ENCODE peak calls at places on chromosomes 16 and 17, in ten cellular contexts. S, A, E, N, Z, Q, V, X, M and C are unnamed samples.
A peak's percentile ranks its signal among the peaks of the same experiment; 100 is the strongest.

GRCh38 chr17:60747069-60747808 is 69.6 kb downstream of the BCAS3 start:
- DNase-seq in Q (no peak), X (peak; percentile 71), N (peak; percentile 65), M (no peak), Z (no peak), A (no peak), V (no peak), E (no peak), S (no peak), C (no peak)

GRCh38 chr17:72697602-72698146 is 394.8 kb downstream of the SLC39A11 start:
- DNase-seq in V (no peak), Z (peak; percentile 18), Q (no peak), X (no peak), S (no peak), N (no peak), E (no peak), A (no peak), M (no peak), C (no peak)

GRCh38 chr16:27678955-27679354 is 129.0 kb downstream of the KATNIP start:
- DNase-seq in V (no peak), Q (no peak), N (no peak), Z (no peak), A (no peak), E (no peak), S (no peak), X (no peak), M (no peak), C (no peak)

GRCh38 chr17:55577011-55577586 is 65.8 kb upstream of the SMIM36 start:
- DNase-seq in S (no peak), N (no peak), X (no peak), M (peak; percentile 68), V (peak; percentile 72), Z (peak; percentile 71), Q (peak; percentile 50), A (peak; percentile 29), E (peak; percentile 72), C (peak; percentile 86)

GRCh38 chr17:57889892-57890856 is 40.3 kb upstream of the MRPS23 start:
- DNase-seq in X (no peak), E (peak; percentile 93), V (peak; percentile 88), N (no peak), S (peak; percentile 67), Q (no peak), M (no peak), A (peak; percentile 65), Z (peak; percentile 98), C (no peak)

GRCh38 chr16:30997887-30998711 is 12.3 kb downstream of the STX1B start:
- DNase-seq in N (no peak), S (peak; percentile 21), A (no peak), Z (peak; percentile 75), X (peak; percentile 34), E (no peak), M (no peak), Q (no peak), V (peak; percentile 66), C (peak; percentile 67)

GRCh38 chr17:63550816-63551639 is 751 bp downstream of the DCAF7 start:
- DNase-seq in S (no peak), X (peak; percentile 56), Z (peak; percentile 57), E (no peak), M (no peak), A (peak; percentile 49), V (peak; percentile 49), Q (no peak), N (peak; percentile 74), C (no peak)

GRCh38 chr17:77423589-77424451 is 283.1 kb downstream of the SEC14L1 start:
- DNase-seq in Q (no peak), E (peak; percentile 87), A (peak; percentile 57), V (peak; percentile 96), Z (peak; percentile 75), N (no peak), S (no peak), X (no peak), M (peak; percentile 88), C (peak; percentile 73)

GRCh38 chr17:80822700-80823410 is 168.8 kb upstream of the CHMP6 start:
- DNase-seq in X (no peak), M (no peak), A (no peak), S (no peak), N (no peak), V (no peak), E (peak; percentile 30), Q (peak; percentile 31), Z (no peak), C (no peak)

GRCh38 chr17:48374650-48375230 is 55.3 kb downstream of the SKAP1 start:
- DNase-seq in V (peak; percentile 6), E (no peak), M (peak; percentile 12), A (peak; percentile 66), Q (no peak), X (peak; percentile 85), N (peak; percentile 74), Z (peak; percentile 72), S (peak; percentile 63), C (no peak)

GRCh38 chr16:57634171-57634570 is 5.7 kb downstream of the ADGRG1 start:
- DNase-seq in E (no peak), N (no peak), Z (peak; percentile 76), M (no peak), V (no peak), Q (no peak), X (no peak), S (no peak), A (no peak), C (no peak)

GRCh38 chr16:57630402-57630787 is 2.0 kb downstream of the ADGRG1 start:
- DNase-seq in Z (no peak), N (no peak), X (no peak), V (no peak), E (no peak), M (no peak), A (no peak), S (no peak), Q (no peak), C (no peak)

GRCh38 chr16:57633383-57634064 is 5.1 kb downstream of the ADGRG1 start:
- DNase-seq in A (no peak), X (no peak), Q (no peak), V (no peak), Z (no peak), S (no peak), N (no peak), E (no peak), M (no peak), C (no peak)

GRCh38 chr16:57630931-57631845 is 2.8 kb downstream of the ADGRG1 start:
- DNase-seq in Z (no peak), V (no peak), E (no peak), N (no peak), Q (no peak), S (no peak), A (no peak), X (no peak), M (no peak), C (no peak)

GRCh38 chr16:57632568-57632967 is 4.1 kb downstream of the ADGRG1 start:
- DNase-seq in Z (no peak), V (peak; percentile 46), S (no peak), M (no peak), E (no peak), N (no peak), A (no peak), Q (no peak), X (no peak), C (no peak)
- H3K4me3 ChIP-seq in Z (no peak overlapping the region), V (no peak overlapping the region), S (no peak overlapping the region), M (no peak overlapping the region), E (no peak overlapping the region), N (no peak overlapping the region), A (no peak overlapping the region), Q (no peak overlapping the region), X (no peak overlapping the region), C (no peak overlapping the region)

GRCh38 chr16:8808009-8808408 is 10.4 kb downstream of the PMM2 start:
- DNase-seq in N (no peak), Z (no peak), M (no peak), V (no peak), Q (no peak), X (no peak), A (no peak), E (no peak), S (no peak), C (no peak)

GRCh38 chr16:8806272-8806983 is 8.8 kb downstream of the PMM2 start:
- DNase-seq in V (no peak), Z (no peak), E (no peak), N (no peak), S (no peak), Q (no peak), X (no peak), A (no peak), M (no peak), C (no peak)

GRCh38 chr16:8804313-8804712 is 6.7 kb downstream of the PMM2 start:
- DNase-seq in N (no peak), M (no peak), E (no peak), S (no peak), X (no peak), Q (no peak), Z (no peak), V (no peak), A (no peak), C (no peak)

GRCh38 chr16:8808613-8809353 is 11.1 kb downstream of the PMM2 start:
- DNase-seq in M (no peak), X (no peak), N (no peak), Q (no peak), V (no peak), S (no peak), A (no peak), Z (no peak), E (no peak), C (no peak)

GRCh38 chr16:8807189-8807588 is 9.6 kb downstream of the PMM2 start:
- DNase-seq in S (no peak), Z (no peak), V (no peak), E (no peak), Q (no peak), M (no peak), X (no peak), A (no peak), N (no peak), C (no peak)
- TF ChIP-seq CTCF in S (no peak), Z (no peak), V (no peak), E (no peak), Q (no peak), M (no peak), X (no peak), A (no peak), N (no peak), C (no peak)

GRCh38 chr17:8016632-8017424 is 14.4 kb downstream of the GUCY2D start:
- DNase-seq in Z (peak; percentile 65), S (no peak), N (peak; percentile 80), M (peak; percentile 54), X (peak; percentile 92), V (peak; percentile 76), A (peak; percentile 76), Q (no peak), E (peak; percentile 60), C (no peak)
- H3K4me3 ChIP-seq in Z (peak overlapping the region; percentile 63), S (peak overlapping the region; percentile 65), N (peak overlapping the region; percentile 66), M (peak overlapping the region; percentile 39), X (peak overlapping the region; percentile 80), V (peak overlapping the region; percentile 37), A (peak overlapping the region; percentile 41), Q (peak overlapping the region; percentile 37), E (peak overlapping the region; percentile 2), C (peak overlapping the region; percentile 39)

DNA sequence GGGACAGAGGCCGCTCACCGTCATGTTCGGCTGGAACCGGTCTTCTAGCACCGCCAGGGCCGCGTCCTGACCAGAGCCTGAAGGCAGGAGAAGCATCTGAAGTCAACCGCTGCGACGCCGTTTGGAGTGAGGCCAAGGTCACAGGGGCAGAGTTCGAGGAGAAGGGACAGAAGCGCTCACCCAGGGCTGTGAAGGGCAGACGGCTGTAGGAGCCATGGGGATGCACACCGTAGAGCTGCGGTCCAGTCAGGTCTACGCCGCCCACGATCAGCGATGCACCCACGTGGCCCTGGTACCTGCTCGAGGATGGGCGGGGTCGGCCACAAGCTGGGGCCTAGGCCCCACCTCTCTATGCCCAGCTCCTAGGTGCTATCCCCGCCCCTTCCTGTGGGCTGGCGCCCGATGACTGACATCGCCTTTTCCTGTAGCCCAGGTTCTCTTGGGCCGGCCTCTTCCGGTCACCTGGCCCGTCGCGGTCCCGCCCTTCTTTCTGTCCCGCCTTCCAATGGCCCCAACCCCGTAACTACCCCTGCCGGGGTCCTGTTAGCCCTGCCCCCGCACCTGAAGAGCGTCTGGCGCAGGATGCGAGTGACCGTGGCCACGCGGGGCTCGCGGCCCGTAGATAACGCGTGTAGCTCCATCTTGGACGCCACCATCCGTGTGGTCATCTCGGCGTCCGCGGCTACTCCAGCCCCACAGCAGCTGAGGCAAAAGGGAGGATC is 1.1 kb downstream of the PSMB10 start:
- DNase-seq in S (peak; percentile 93), A (peak; percentile 98), V (peak; percentile 94), Q (peak; percentile 97), Z (peak; percentile 96), E (peak; percentile 95), N (peak; percentile 97), X (peak; percentile 99), M (peak; percentile 88), C (peak; percentile 85)
- TF ChIP-seq CTCF in S (no peak), A (no peak), V (no peak), Q (no peak), Z (no peak), E (no peak), N (no peak), X (no peak), M (peak; percentile 33), C (no peak)